ENCODE peak calls at places on chromosomes 5 and 9, in seven cellular contexts. O is astrocyte of the cerebellum, J is transverse colon, P is dorsolateral prefrontal cortex, U is bronchial epithelial cell, Q is fibroblast of lung, I is lung. A is an unnamed sample.

GRCh38 chr9:109751253-109751652 is 28.7 kb upstream of the PALM2AKAP2 start:
- DNase-seq in U (no peak), J (no peak), O (peak; percentile 82), Q (peak; percentile 66), I (no peak), P (no peak), A (no peak)

GRCh38 chr5:151178372-151178771 is 20.8 kb upstream of the ANXA6 start:
- DNase-seq in J (no peak), U (no peak), O (no peak), P (no peak), Q (no peak), I (no peak), A (no peak)

GRCh38 chr9:121672213-121672612 is 20.8 kb downstream of the DAB2IP start:
- DNase-seq in O (no peak), I (no peak), J (no peak), U (no peak), P (peak; percentile 57), Q (no peak), A (no peak)

GRCh38 chr5:126847318-126848221 is 70.6 kb downstream of the LMNB1 start:
- DNase-seq in I (no peak), J (no peak), U (no peak), P (no peak), Q (no peak), O (no peak), A (no peak)

GRCh38 chr9:36407122-36407723 is 7.2 kb upstream of the RNF38 start:
- DNase-seq in I (peak; percentile 51), J (peak; percentile 54), U (peak; percentile 68), P (peak; percentile 60), Q (peak; percentile 77), O (no peak), A (no peak)

GRCh38 chr5:61993446-61994017 is 312.5 kb upstream of the KIF2A start:
- DNase-seq in P (no peak), Q (no peak), I (no peak), U (no peak), O (no peak), J (no peak), A (no peak)

GRCh38 chr5:167934561-167934971 is 356.9 kb upstream of the WWC1 start:
- DNase-seq in I (no peak), O (no peak), J (peak; percentile 8), P (peak; percentile 63), U (peak; percentile 69), Q (peak; percentile 40), A (peak; percentile 91)

GRCh38 chr9:19643875-19644274 is 145.0 kb downstream of the SLC24A2 start:
- DNase-seq in Q (no peak), I (no peak), J (no peak), P (no peak), U (peak; percentile 65), O (no peak), A (no peak)

GRCh38 chr5:139764250-139764791 is 31.3 kb upstream of the PSD2 start:
- DNase-seq in U (no peak), J (no peak), I (no peak), P (peak; percentile 84), O (no peak), Q (no peak), A (no peak)

GRCh38 chr5:97547999-97548797 is 365.2 kb upstream of the RIOK2 start:
- DNase-seq in O (no peak), U (peak; percentile 77), Q (no peak), J (no peak), P (no peak), I (no peak), A (no peak)

GRCh38 chr5:75678155-75678554 is 39.1 kb downstream of the POC5 start:
- DNase-seq in P (no peak), J (no peak), U (no peak), I (no peak), Q (no peak), O (no peak), A (no peak)

DNA sequence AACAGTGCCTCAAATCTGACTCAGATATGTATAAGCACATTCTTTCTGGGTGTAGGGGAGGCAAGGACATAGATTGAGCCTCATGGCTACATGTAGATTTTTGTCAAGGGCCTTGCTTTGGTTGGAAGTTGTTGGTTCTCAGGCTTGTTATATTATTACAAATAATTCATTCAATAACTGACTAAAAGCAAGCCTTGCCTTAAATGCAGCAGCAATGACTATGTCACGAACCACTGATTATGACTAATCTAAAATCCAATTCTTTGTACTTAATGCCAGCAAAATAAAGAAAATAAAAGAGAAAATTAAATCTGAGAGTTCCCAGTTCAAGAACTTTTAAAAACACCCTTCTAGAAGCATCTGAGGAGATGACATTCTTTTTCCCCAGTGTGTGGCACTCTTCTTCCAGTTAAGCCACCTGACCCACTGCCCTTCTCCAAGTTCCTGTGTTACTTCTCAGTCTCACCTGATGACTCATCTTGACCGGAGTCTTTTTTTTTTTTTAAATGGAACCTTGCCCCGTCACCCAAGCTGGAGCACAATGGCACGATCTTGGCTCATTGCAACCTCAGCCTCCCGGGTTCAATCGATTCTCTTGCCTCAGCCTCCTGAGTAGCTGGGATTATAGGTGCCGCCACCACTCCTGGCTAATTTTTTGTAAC is 223.9 kb upstream of the DAB2 start:
- DNase-seq in Q (no peak), O (no peak), I (no peak), J (peak; percentile 20), U (peak; percentile 72), P (no peak), A (no peak)
- H3K4me3 ChIP-seq in Q (no peak overlapping the region), O (no peak overlapping the region), I (no peak overlapping the region), J (no peak overlapping the region), U (no peak overlapping the region), P (no peak overlapping the region), A (no peak overlapping the region)

DNA sequence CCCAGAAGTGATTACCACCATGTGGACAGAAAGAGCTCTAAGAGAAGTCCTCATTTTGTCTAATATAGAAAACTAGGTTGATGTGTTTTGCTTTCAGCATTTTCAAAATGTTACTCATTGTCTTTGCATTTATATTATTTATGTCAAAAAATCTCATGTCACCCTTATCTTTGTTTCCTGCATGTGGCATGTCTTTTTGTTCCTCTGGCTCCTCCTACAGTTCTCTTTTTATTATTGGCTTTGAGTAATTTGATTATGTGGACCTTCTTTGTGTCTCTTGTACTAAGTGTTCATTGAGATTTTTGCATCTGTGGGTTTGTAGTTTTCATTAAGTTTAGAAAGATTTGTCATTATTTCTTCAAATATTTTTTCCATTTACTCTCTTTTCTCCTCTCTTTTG is 58.8 kb downstream of the GNG10 start:
- DNase-seq in Q (no peak), O (no peak), J (no peak), I (no peak), P (no peak), U (peak; percentile 3), A (no peak)
- TF ChIP-seq CTCF in Q (no peak), O (no peak), J (no peak), I (no peak), P (no peak), U (no peak), A (peak; percentile 4)

GRCh38 chr9:23811633-23812032 is 14.4 kb downstream of the ELAVL2 start:
- DNase-seq in Q (no peak), I (no peak), J (no peak), P (no peak), U (peak; percentile 33), O (no peak), A (no peak)
- H3K4me3 ChIP-seq in Q (no peak overlapping the region), I (no peak overlapping the region), J (no peak overlapping the region), P (no peak overlapping the region), U (no peak overlapping the region), O (no peak overlapping the region), A (no peak overlapping the region)

GRCh38 chr5:116448450-116448849 is 126.2 kb downstream of the SEMA6A start:
- DNase-seq in U (no peak), I (no peak), O (no peak), J (no peak), Q (no peak), P (no peak), A (no peak)
- TF ChIP-seq CTCF in U (no peak), I (no peak), O (no peak), J (no peak), Q (no peak), P (peak; percentile 37), A (peak; percentile 37)

GRCh38 chr9:113501821-113502220 is 38.3 kb downstream of the RGS3 start:
- DNase-seq in Q (no peak), P (no peak), I (no peak), U (no peak), O (no peak), J (no peak), A (no peak)
- H3K4me3 ChIP-seq in Q (no peak overlapping the region), P (peak overlapping the region; percentile 43), I (peak overlapping the region; percentile 22), U (no peak overlapping the region), O (no peak overlapping the region), J (no peak overlapping the region), A (no peak overlapping the region)

DNA sequence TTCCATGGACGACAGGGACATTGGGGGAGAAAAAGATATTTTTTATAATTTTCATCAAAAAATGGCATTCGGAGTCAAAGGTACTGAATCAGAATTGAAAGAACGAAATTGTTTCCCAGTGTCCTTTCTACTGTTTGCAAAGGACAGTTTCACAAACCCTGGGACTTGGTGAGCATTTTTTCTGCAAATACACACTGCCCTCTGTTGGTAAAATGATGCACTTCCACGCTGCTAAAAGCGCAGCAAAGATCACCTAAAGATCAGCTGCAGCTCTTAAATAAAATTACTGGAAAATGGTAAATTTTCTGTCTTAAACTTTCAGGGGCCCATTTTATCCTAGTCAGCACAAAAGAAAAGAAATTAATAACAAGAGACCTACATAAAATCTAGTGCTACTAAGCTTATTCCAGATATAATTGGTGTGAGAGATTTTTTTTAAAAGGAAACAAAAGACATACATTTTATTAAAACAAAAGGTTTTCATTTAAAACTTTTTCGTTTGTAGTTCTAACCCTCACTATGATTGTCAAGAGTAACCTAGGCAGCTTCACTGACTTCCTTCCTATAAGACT is 566.0 kb downstream of the CAAP1 start:
- DNase-seq in J (peak; percentile 16), Q (peak; percentile 83), I (no peak), O (peak; percentile 60), U (peak; percentile 66), P (no peak), A (peak; percentile 43)
- TF ChIP-seq CTCF in J (peak; percentile 73), Q (peak; percentile 86), I (peak; percentile 32), O (peak; percentile 81), U (peak; percentile 75), P (peak; percentile 86), A (peak; percentile 77)